ENCODE peak calls at places on chromosomes 6 and 20, in six cellular contexts. F is lower leg skin, B is Peyer's patch, Q is sigmoid colon, I is lower lobe of right lung, D is fibroblast of mammary gland. J is an unnamed sample.

GRCh38 chr6:45757443-45758121 is 258.1 kb downstream of the CLIC5 start:
- DNase-seq in F (no peak), B (no peak), Q (no peak), I (no peak), D (peak), J (no peak)

GRCh38 chr6:83270971-83271714 is 78.0 kb downstream of the RWDD2A start:
- DNase-seq in F (no peak), B (no peak), Q (no peak), I (no peak), D (peak), J (no peak)

GRCh38 chr6:28758046-28758817 is 165.6 kb downstream of the TRIM27 start:
- DNase-seq in F (no peak), B (no peak), Q (no peak), I (no peak), D (peak), J (no peak)

GRCh38 chr6:2765896-2766766 is 938 bp downstream of the WRNIP1 start:
- DNase-seq in F (peak), B (peak), Q (peak), I (peak), D (no peak), J (no peak)

GRCh38 chr6:150048099-150048498 is 20.8 kb downstream of the ULBP3 start:
- DNase-seq in F (no peak), B (no peak), Q (no peak), I (no peak), D (no peak), J (no peak)

GRCh38 chr6:16592550-16592892 is 168.7 kb downstream of the ATXN1 start:
- DNase-seq in F (no peak), B (no peak), Q (no peak), I (no peak), D (no peak), J (no peak)

GRCh38 chr6:88780714-88781389 is 182.6 kb downstream of the RNGTT start:
- DNase-seq in F (no peak), B (peak), Q (peak), I (no peak), D (peak), J (no peak)

GRCh38 chr6:17490724-17491123 is 97.3 kb downstream of the CAP2 start:
- DNase-seq in F (no peak), B (peak), Q (no peak), I (no peak), D (no peak), J (no peak)

GRCh38 chr6:31546339-31546961 is at the start of gene ATP6V1G2:
- DNase-seq in F (peak), B (peak), Q (peak), I (peak), D (peak), J (no peak)

GRCh38 chr20:17589161-17589834 is 19.4 kb downstream of the DSTN start:
- DNase-seq in F (no peak), B (no peak), Q (no peak), I (no peak), D (peak), J (no peak)

GRCh38 chr6:3385660-3386151 is 71.1 kb downstream of the SLC22A23 start:
- DNase-seq in F (peak), B (peak), Q (peak), I (no peak), D (peak), J (no peak)

GRCh38 chr6:85641522-85641915 is 1.2 kb downstream of the SYNCRIP start:
- DNase-seq in F (no peak), B (no peak), Q (no peak), I (no peak), D (peak), J (no peak)

GRCh38 chr20:48538058-48538825 is 289.6 kb downstream of the PREX1 start:
- DNase-seq in F (no peak), B (no peak), Q (no peak), I (peak), D (peak), J (no peak)

GRCh38 chr6:78611886-78612480 is 255.4 kb upstream of the IRAK1BP1 start:
- DNase-seq in F (no peak), B (no peak), Q (no peak), I (no peak), D (peak), J (no peak)

GRCh38 chr20:44911264-44911921 is 1.5 kb downstream of the PABPC1L start:
- DNase-seq in F (peak), B (peak), Q (no peak), I (peak), D (peak), J (no peak)

GRCh38 chr6:90483956-90484355 is 102.9 kb downstream of the MAP3K7 start:
- DNase-seq in F (no peak), B (no peak), Q (no peak), I (no peak), D (no peak), J (no peak)

GRCh38 chr6:162056745-162057144 is 670.8 kb downstream of the PRKN start:
- DNase-seq in F (no peak), B (no peak), Q (no peak), I (no peak), D (peak), J (no peak)

GRCh38 chr20:53926428-53927028 is 143.9 kb downstream of the BCAS1 start:
- DNase-seq in F (peak), B (peak), Q (no peak), I (no peak), D (peak), J (no peak)

GRCh38 chr20:53706511-53707031 is 112.9 kb upstream of the ZNF217 start:
- DNase-seq in F (no peak), B (no peak), Q (no peak), I (no peak), D (no peak), J (no peak)

GRCh38 chr6:31381666-31382065 is 21.7 kb upstream of the MICA start:
- DNase-seq in F (no peak), B (no peak), Q (no peak), I (no peak), D (no peak), J (no peak)

GRCh38 chr6:70684794-70685493 is 17.3 kb downstream of the SMAP1 start:
- DNase-seq in F (no peak), B (no peak), Q (no peak), I (no peak), D (no peak), J (no peak)

GRCh38 chr6:29926081-29926794 is 16.1 kb upstream of the HLA-A start:
- DNase-seq in F (peak), B (peak), Q (peak), I (no peak), D (no peak), J (no peak)

GRCh38 chr20:57711311-57711712 is 1.5 kb upstream of the PMEPA1 start:
- DNase-seq in F (no peak), B (no peak), Q (peak), I (no peak), D (no peak), J (no peak)
- TF ChIP-seq CTCF in F (no peak), B (no peak), Q (no peak), I (no peak), D (no peak), J (no peak)

GRCh38 chr20:6140947-6141346 is 18.1 kb upstream of the FERMT1 start:
- DNase-seq in F (no peak), B (no peak), Q (no peak), I (no peak), D (peak), J (no peak)
- TF ChIP-seq CTCF in F (no peak), B (no peak), Q (no peak), I (no peak), D (peak), J (peak)

DNA sequence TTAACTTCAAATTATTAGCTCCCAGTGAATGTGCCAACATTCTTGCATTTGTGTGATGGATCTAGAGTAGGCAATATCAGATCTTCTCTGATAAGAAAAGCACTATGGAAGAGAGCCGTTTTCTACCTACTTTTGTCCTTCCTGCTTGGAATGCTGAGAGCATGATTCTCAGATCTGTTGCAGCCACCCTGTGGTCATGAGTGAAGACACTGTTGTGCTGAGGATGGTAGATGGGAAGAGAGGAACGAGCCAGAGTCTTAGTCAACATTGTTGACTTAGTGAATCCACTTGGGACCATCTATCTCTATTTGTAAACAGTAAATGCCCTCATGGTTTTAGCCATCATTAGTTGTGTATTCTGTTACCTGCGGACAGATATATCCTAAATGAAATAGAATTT is 202.6 kb downstream of the CD109 start:
- DNase-seq in F (no peak), B (no peak), Q (no peak), I (no peak), D (peak), J (no peak)
- TF ChIP-seq CTCF in F (no peak), B (no peak), Q (no peak), I (no peak), D (no peak), J (peak)

GRCh38 chr6:104860221-104860620 is 502 bp upstream of the HACE1 start:
- DNase-seq in F (no peak), B (no peak), Q (no peak), I (no peak), D (no peak), J (no peak)

GRCh38 chr6:104855507-104855906 is 4.2 kb downstream of the HACE1 start:
- DNase-seq in F (no peak), B (no peak), Q (no peak), I (no peak), D (peak), J (no peak)

GRCh38 chr6:104862456-104862855 is 2.7 kb upstream of the HACE1 start:
- DNase-seq in F (no peak), B (no peak), Q (no peak), I (no peak), D (peak), J (no peak)

GRCh38 chr6:104859225-104860146 is at the start of gene HACE1:
- DNase-seq in F (peak), B (peak), Q (peak), I (peak), D (peak), J (peak)
- TF ChIP-seq CTCF in F (no peak), B (no peak), Q (no peak), I (peak), D (no peak), J (peak)

DNA sequence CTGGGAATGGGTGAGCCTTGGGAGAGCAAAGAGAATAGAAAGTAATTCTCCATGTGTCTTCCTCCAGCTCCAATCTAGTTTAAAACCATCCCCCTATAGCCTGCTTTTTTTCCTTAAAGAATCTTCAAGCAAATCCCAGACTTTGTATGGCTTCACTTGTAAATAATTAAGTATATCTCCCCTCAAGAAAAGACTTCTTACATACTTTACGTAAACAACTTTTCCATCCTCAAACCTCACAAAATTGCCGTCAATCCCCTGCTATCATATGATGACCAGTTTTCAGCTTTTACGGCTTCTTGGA is 88.5 kb upstream of the PHACTR3 start:
- DNase-seq in F (no peak), B (no peak), Q (no peak), I (no peak), D (no peak), J (no peak)
- TF ChIP-seq CTCF in F (no peak), B (no peak), Q (no peak), I (no peak), D (no peak), J (peak)

GRCh38 chr6:132131351-132131750 is 180.2 kb upstream of the CCN2 start:
- DNase-seq in F (no peak), B (no peak), Q (no peak), I (no peak), D (no peak), J (no peak)

GRCh38 chr6:132132420-132132819 is 181.2 kb upstream of the CCN2 start:
- DNase-seq in F (no peak), B (no peak), Q (no peak), I (no peak), D (peak), J (no peak)

GRCh38 chr6:132128424-132128823 is 177.3 kb upstream of the CCN2 start:
- DNase-seq in F (no peak), B (no peak), Q (no peak), I (no peak), D (no peak), J (no peak)

GRCh38 chr6:132131777-132132176 is 180.6 kb upstream of the CCN2 start:
- DNase-seq in F (no peak), B (no peak), Q (no peak), I (no peak), D (peak), J (no peak)

DNA sequence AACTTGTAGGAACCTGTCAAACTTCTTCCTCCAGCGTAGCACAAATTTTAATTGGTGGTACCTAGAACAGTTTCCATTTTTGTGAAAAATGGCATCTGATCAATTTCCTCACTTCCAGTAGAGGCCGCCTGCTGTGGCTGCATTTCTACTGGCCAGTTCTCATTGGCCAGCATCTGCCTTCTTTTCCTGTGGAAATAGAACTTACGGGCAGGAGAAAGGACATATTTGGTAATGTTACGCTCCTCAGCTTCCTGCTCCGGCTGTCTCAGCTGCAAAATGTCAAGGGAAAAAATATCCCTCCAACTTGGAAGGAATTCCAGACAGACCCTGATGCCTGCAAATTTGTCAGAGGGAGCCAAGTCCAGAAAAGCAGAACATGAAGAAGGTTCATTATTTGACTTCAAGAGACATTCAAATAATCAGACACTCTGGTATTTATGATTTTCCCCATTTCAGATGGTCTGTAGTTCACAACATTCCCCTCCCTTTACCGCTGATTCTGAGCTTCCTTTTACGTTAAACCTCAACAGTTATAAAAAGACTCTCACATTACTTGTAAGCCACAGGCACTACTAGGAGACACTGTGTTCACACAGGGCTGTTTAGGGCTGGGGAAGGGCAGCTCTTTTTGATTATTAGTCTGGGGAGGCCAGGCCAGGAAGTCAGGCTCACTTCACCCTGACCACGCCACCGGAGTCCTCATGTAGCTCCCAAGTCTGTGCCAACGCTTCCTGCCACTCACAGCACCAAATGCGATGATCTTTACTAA is 179.5 kb upstream of the CCN2 start:
- DNase-seq in F (peak), B (peak), Q (peak), I (no peak), D (peak), J (no peak)
- TF ChIP-seq CTCF in F (no peak), B (no peak), Q (no peak), I (no peak), D (no peak), J (no peak)

GRCh38 chr20:21361266-21361665 is 36.1 kb downstream of the NKX2-4 start:
- DNase-seq in F (no peak), B (no peak), Q (no peak), I (no peak), D (peak), J (no peak)
- TF ChIP-seq CTCF in F (no peak), B (no peak), Q (no peak), I (no peak), D (no peak), J (no peak)

DNA sequence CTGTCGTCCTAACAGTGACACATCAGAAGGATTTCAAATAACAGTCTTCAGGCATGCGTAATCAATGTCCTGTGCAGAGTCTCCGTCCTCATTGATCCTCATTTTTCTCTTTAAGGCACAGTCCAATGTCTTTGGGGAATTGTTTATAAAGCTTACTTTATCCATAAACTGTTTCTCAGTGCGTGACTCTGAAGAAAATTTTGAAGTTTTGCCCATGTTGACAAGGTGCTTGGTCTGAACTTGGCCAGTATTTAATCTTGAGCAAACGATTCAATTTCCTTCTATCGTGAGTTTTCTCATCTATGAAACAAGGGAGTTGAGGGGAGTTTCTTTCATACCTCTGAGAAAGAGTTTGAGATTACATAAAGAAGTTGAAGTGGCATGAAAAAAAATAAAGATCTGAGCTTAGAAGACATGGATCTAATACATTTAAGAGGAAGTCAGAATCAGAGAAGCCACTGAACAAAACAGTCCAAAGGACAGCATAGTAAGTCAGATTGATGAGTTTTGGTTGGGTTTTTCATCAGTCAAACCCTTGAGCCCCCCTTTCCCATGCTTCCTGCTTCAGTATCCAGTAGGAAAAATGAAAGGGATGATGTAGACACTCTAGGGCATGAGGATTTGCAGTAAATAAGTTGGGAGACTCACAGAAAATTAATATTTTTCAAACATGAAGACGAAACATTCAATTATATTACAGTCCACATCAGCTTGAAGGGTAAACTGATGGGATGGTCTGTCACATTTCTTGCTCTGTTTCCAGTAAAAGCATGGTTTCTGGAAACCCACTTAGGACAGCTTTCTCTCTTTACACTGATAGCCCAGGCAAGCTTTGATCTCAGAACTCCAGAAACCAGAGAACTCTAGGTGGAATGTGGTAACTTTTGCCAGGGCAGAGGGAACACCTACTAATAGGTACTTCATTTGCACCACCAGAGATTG is 8.1 kb downstream of the EDN1 start:
- DNase-seq in F (no peak), B (no peak), Q (no peak), I (no peak), D (no peak), J (no peak)
- TF ChIP-seq CTCF in F (no peak), B (no peak), Q (no peak), I (no peak), D (no peak), J (no peak)